ENCODE peak calls at places on chromosomes 13 and 19, in four cellular contexts. U, Y, Q and T are unnamed samples.

GRCh38 chr19:40718774-40719391 is 2.0 kb downstream of the ITPKC start:
- DNase-seq in Y (peak; percentile 8), Q (peak; percentile 67), U (peak; percentile 79), T (peak; percentile 52)

GRCh38 chr19:17998827-17999150 is 9.2 kb upstream of the ARRDC2 start:
- DNase-seq in U (no peak), Q (no peak), Y (no peak), T (no peak)

GRCh38 chr19:40174087-40174486 is 17.1 kb upstream of the MAP3K10 start:
- DNase-seq in Q (no peak), U (no peak), Y (no peak), T (no peak)

GRCh38 chr13:37669845-37670244 is 71.3 kb upstream of the POSTN start:
- DNase-seq in Y (no peak), U (no peak), Q (no peak), T (no peak)

GRCh38 chr19:10203686-10204085 is 8.9 kb upstream of the DNMT1 start:
- DNase-seq in U (no peak), Y (no peak), Q (no peak), T (no peak)

GRCh38 chr19:43752287-43752875 is 2.4 kb downstream of the SMG9 start:
- DNase-seq in Q (no peak), U (no peak), Y (no peak), T (no peak)

GRCh38 chr19:35995655-35995993 is 636 bp downstream of the SDHAF1 start:
- DNase-seq in U (peak; percentile 27), Y (no peak), Q (peak; percentile 80), T (peak; percentile 76)

GRCh38 chr13:42574011-42574410 is at the start of gene TNFSF11:
- DNase-seq in Y (no peak), Q (no peak), U (no peak), T (peak; percentile 62)

GRCh38 chr13:46962286-46962941 is 65.6 kb upstream of the HTR2A start:
- DNase-seq in U (no peak), Y (no peak), Q (peak; percentile 6), T (no peak)

GRCh38 chr13:105177265-105177900 is 1358.1 kb downstream of the EFNB2 start:
- DNase-seq in Y (no peak), Q (no peak), U (no peak), T (no peak)

GRCh38 chr19:21697171-21697570 is 70.2 kb downstream of the ZNF100 start:
- DNase-seq in Y (no peak), U (no peak), Q (no peak), T (no peak)

GRCh38 chr13:74187564-74187963 is 53.4 kb upstream of the KLF12 start:
- DNase-seq in Y (no peak), U (peak; percentile 57), Q (no peak), T (no peak)

GRCh38 chr13:46903748-46904147 is 6.9 kb upstream of the HTR2A start:
- DNase-seq in Q (no peak), Y (no peak), U (no peak), T (no peak)

GRCh38 chr13:111540486-111540885 is 220.0 kb downstream of the TEX29 start:
- DNase-seq in Q (no peak), U (no peak), Y (no peak), T (no peak)

GRCh38 chr19:8566855-8567254 is 10.4 kb downstream of the MYO1F start:
- DNase-seq in U (no peak), Q (no peak), Y (no peak), T (no peak)

GRCh38 chr13:112711528-112712265 is 21.9 kb downstream of the ATP11A start:
- DNase-seq in U (peak; percentile 76), Q (peak; percentile 94), Y (no peak), T (peak; percentile 74)

GRCh38 chr13:109821038-109821545 is 34.7 kb upstream of the IRS2 start:
- DNase-seq in Y (no peak), U (no peak), Q (no peak), T (no peak)

GRCh38 chr13:39263033-39263432 is 224.8 kb downstream of the NHLRC3 start:
- DNase-seq in U (peak; percentile 23), Q (peak; percentile 38), Y (peak; percentile 9), T (peak; percentile 54)

GRCh38 chr13:75437582-75438318 is 44.2 kb downstream of the TBC1D4 start:
- DNase-seq in U (no peak), Y (no peak), Q (peak; percentile 5), T (no peak)

GRCh38 chr19:48308695-48309586 is 16.4 kb upstream of the EMP3 start:
- DNase-seq in U (peak; percentile 71), Q (peak; percentile 45), Y (no peak), T (peak; percentile 51)

GRCh38 chr13:86932935-86933334 is 738.2 kb upstream of the SLITRK5 start:
- DNase-seq in U (no peak), Q (no peak), Y (no peak), T (peak; percentile 43)

GRCh38 chr19:46213156-46213555 is 16.4 kb upstream of the IGFL1 start:
- DNase-seq in U (no peak), Y (no peak), Q (no peak), T (no peak)

GRCh38 chr13:26873174-26873698 is 112.7 kb upstream of the GPR12 start:
- DNase-seq in Q (no peak), Y (no peak), U (no peak), T (no peak)

GRCh38 chr19:35357867-35358573 is at the start of gene FFAR3:
- DNase-seq in Y (no peak), Q (no peak), U (no peak), T (no peak)

GRCh38 chr13:26342898-26343297 is 89.0 kb downstream of the CDK8 start:
- DNase-seq in Q (no peak), Y (no peak), U (no peak), T (no peak)

GRCh38 chr13:23674795-23675640 is 104.8 kb downstream of the TNFRSF19 start:
- DNase-seq in U (peak; percentile 44), Q (no peak), Y (no peak), T (no peak)

GRCh38 chr19:6059996-6060599 is 50.2 kb downstream of the RFX2 start:
- DNase-seq in U (no peak), Y (no peak), Q (no peak), T (no peak)
- TF ChIP-seq CBFB in U (no peak), Y (no peak), Q (no peak), T (no peak)

GRCh38 chr19:33811736-33812387 is 15.2 kb downstream of the KCTD15 start:
- DNase-seq in U (no peak), Q (no peak), Y (no peak), T (no peak)

GRCh38 chr19:33812388-33813330 is 16.0 kb downstream of the KCTD15 start:
- DNase-seq in Q (no peak), U (no peak), Y (no peak), T (no peak)

GRCh38 chr19:33813391-33814101 is 16.9 kb downstream of the KCTD15 start:
- DNase-seq in U (no peak), Y (no peak), Q (no peak), T (no peak)

GRCh38 chr19:33815410-33816340 is 19.0 kb downstream of the KCTD15 start:
- DNase-seq in Q (no peak), Y (no peak), U (no peak), T (no peak)

GRCh38 chr19:33814181-33815165 is 17.8 kb downstream of the KCTD15 start:
- DNase-seq in U (no peak), Y (no peak), Q (no peak), T (no peak)
- TF ChIP-seq CBFB in U (no peak), Y (no peak), Q (no peak), T (no peak)

DNA sequence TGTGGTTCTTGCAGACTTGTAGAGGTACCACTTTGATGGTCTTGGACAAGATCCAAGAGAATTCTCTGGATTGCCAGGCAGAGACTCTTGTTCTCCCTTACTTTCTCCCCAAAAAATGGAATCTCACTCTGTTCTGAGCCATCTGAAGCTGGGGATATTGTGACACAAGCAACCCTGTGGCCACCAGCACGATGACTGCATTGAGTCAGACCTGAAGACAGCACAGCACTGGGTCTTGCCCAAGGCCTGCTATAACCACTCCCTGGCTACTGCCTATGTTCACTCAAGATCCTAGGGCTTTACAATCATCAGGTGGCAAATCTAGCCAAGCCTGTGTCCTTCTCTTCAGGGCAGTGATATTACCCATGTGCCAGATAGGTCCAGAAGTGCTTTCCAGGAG is 202.5 kb upstream of the SERP2 start:
- DNase-seq in U (no peak), Q (no peak), Y (no peak), T (no peak)
- TF ChIP-seq CBFB in U (no peak), Q (no peak), Y (no peak), T (no peak)

GRCh38 chr19:29337029-29337428 is 124.1 kb upstream of the UQCRFS1 start:
- DNase-seq in Y (no peak), U (no peak), Q (no peak), T (no peak)
- TF ChIP-seq CBFB in Y (no peak), U (no peak), Q (no peak), T (no peak)

GRCh38 chr19:42290136-42290522 is 11.8 kb upstream of the PRR19 start:
- DNase-seq in U (no peak), Q (no peak), Y (no peak), T (no peak)

GRCh38 chr19:42288411-42288810 is 13.5 kb upstream of the PRR19 start:
- DNase-seq in Y (no peak), U (no peak), Q (no peak), T (no peak)

GRCh38 chr19:42288881-42289555 is 12.9 kb upstream of the PRR19 start:
- DNase-seq in Y (no peak), Q (no peak), U (no peak), T (no peak)

GRCh38 chr19:42290523-42291436 is 11.2 kb upstream of the PRR19 start:
- DNase-seq in U (peak; percentile 61), Y (no peak), Q (peak; percentile 28), T (no peak)

DNA sequence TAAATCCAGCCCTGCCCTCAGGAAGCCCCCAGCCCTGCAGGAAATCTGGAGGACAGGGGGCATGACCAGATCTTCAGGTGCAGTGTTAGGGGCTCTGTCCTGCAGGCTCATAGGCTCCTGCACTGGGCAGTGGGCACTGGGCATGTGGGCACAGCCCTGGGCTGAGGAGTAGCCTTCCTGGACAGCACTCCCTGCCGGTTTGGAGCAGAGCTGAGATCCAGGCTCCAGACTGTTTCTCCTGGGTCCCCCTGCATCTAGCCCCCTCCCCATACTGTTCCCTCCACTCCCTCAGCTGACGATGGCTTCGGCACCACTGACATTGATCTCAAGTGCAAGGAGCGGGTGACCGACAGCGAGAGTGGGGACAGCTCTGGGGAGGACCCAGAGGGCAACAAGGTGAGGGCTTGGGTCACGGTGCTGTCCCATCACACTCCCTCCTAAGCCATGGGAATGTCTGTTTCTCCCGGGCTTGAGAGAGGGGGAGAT is 12.3 kb upstream of the PRR19 start:
- DNase-seq in Q (no peak), Y (no peak), U (no peak), T (no peak)
- TF ChIP-seq CBFB in Q (no peak), Y (no peak), U (no peak), T (no peak)

GRCh38 chr19:50268501-50268900 is 60.7 kb downstream of the KCNC3 start:
- DNase-seq in Q (no peak), U (no peak), Y (no peak), T (no peak)

GRCh38 chr19:50266041-50266440 is 62.6 kb downstream of the MYH14 start:
- DNase-seq in U (peak; percentile 41), Y (no peak), Q (no peak), T (no peak)

GRCh38 chr19:50268046-50268445 is 61.1 kb downstream of the KCNC3 start:
- DNase-seq in Y (no peak), Q (no peak), U (no peak), T (no peak)

GRCh38 chr19:50264483-50265186 is 61.2 kb downstream of the MYH14 start:
- DNase-seq in U (peak; percentile 45), Y (no peak), Q (peak; percentile 81), T (no peak)

DNA sequence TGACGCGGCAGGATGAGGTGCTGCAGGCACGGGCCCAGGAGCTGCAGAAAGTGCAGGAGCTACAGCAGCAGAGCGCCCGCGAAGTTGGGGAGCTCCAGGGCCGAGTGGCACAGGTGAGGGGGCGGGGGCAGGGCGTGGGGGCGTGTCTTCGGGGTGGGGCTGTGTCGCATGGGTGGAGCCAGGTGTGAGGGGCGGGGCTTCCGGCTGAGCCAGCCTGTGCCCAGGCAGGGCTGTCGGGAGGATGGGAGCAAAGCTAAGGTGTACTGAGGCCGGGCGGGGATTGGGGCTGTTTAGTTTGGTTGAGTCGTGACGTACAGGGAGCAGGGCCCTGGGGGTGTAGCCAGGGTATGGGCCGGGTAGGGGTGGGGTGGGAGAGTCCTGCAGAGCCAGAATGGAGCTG is 62.3 kb downstream of the KCNC3 start:
- DNase-seq in Y (no peak), U (no peak), Q (peak; percentile 91), T (peak; percentile 96)
- TF ChIP-seq CBFB in Y (no peak), U (no peak), Q (no peak), T (no peak)